ENCODE peak calls at places on chromosomes 4 and X, in seven cellular contexts. One of them, this sample, is unnamed. For H3K27me3, the result is how much of the 10 kb centered on the place peaks cover.

GRCh38 chrX:10514891-10515290 is 105.5 kb downstream of the MID1 start:
- DNase-seq in SJCRH30: no peak
- DNase-seq in bronchial epithelial cell: no peak
- DNase-seq in H9: no peak
- DNase-seq in adipocyte: peak
- DNase-seq in GM23338: no peak
- DNase-seq in neuronal stem cell: no peak
- DNase-seq in this sample: no peak

GRCh38 chr4:187608001-187608421 is 387.6 kb upstream of the ZFP42 start:
- DNase-seq in bronchial epithelial cell: peak
- DNase-seq in SJCRH30: peak
- DNase-seq in GM23338: no peak
- DNase-seq in neuronal stem cell: no peak
- DNase-seq in adipocyte: peak
- DNase-seq in H9: no peak
- DNase-seq in this sample: no peak

GRCh38 chrX:53476371-53476770 is 42.2 kb upstream of the HSD17B10 start:
- DNase-seq in GM23338: no peak
- DNase-seq in adipocyte: peak
- DNase-seq in H9: no peak
- DNase-seq in bronchial epithelial cell: peak
- DNase-seq in SJCRH30: no peak
- DNase-seq in neuronal stem cell: no peak
- DNase-seq in this sample: no peak

GRCh38 chrX:40273356-40274050 is 175.7 kb upstream of the BCOR start:
- DNase-seq in H9: no peak
- DNase-seq in adipocyte: no peak
- DNase-seq in neuronal stem cell: no peak
- DNase-seq in bronchial epithelial cell: no peak
- DNase-seq in SJCRH30: no peak
- DNase-seq in GM23338: no peak
- DNase-seq in this sample: peak

GRCh38 chr4:159413252-159413941 is 310.5 kb downstream of the RAPGEF2 start:
- DNase-seq in SJCRH30: no peak
- DNase-seq in neuronal stem cell: no peak
- DNase-seq in GM23338: no peak
- DNase-seq in H9: no peak
- DNase-seq in bronchial epithelial cell: peak
- DNase-seq in adipocyte: no peak
- DNase-seq in this sample: no peak

GRCh38 chrX:68936608-68937007 is 107.8 kb downstream of the EFNB1 start:
- DNase-seq in bronchial epithelial cell: peak
- DNase-seq in SJCRH30: no peak
- DNase-seq in GM23338: no peak
- DNase-seq in adipocyte: peak
- DNase-seq in neuronal stem cell: no peak
- DNase-seq in H9: no peak
- DNase-seq in this sample: no peak

GRCh38 chr4:143743591-143743990 is 43.1 kb upstream of the FREM3 start:
- DNase-seq in adipocyte: no peak
- DNase-seq in GM23338: no peak
- DNase-seq in bronchial epithelial cell: no peak
- DNase-seq in H9: no peak
- DNase-seq in neuronal stem cell: no peak
- DNase-seq in SJCRH30: no peak
- DNase-seq in this sample: no peak

GRCh38 chr4:28973591-28974350 is 1746.4 kb upstream of the PCDH7 start:
- DNase-seq in H9: no peak
- DNase-seq in GM23338: no peak
- DNase-seq in bronchial epithelial cell: peak
- DNase-seq in neuronal stem cell: no peak
- DNase-seq in SJCRH30: peak
- DNase-seq in adipocyte: peak
- DNase-seq in this sample: no peak

GRCh38 chr4:15400911-15401671 is 26.7 kb upstream of the C1QTNF7 start:
- DNase-seq in GM23338: no peak
- DNase-seq in adipocyte: peak
- DNase-seq in neuronal stem cell: no peak
- DNase-seq in bronchial epithelial cell: peak
- DNase-seq in SJCRH30: no peak
- DNase-seq in H9: no peak
- DNase-seq in this sample: peak

GRCh38 chr4:134200811-134201215 is 776 bp downstream of the PABPC4L start:
- DNase-seq in bronchial epithelial cell: no peak
- DNase-seq in neuronal stem cell: no peak
- DNase-seq in H9: peak
- DNase-seq in GM23338: no peak
- DNase-seq in SJCRH30: peak
- DNase-seq in adipocyte: no peak
- DNase-seq in this sample: no peak

GRCh38 chr4:140793291-140793690 is 37.1 kb upstream of the TBC1D9 start:
- DNase-seq in adipocyte: no peak
- DNase-seq in H9: no peak
- DNase-seq in GM23338: no peak
- DNase-seq in SJCRH30: no peak
- DNase-seq in neuronal stem cell: no peak
- DNase-seq in bronchial epithelial cell: no peak
- DNase-seq in this sample: no peak

GRCh38 chrX:106415276-106415895 is 196.4 kb upstream of the RADX start:
- DNase-seq in SJCRH30: peak
- DNase-seq in H9: no peak
- DNase-seq in neuronal stem cell: peak
- DNase-seq in GM23338: peak
- DNase-seq in adipocyte: peak
- DNase-seq in bronchial epithelial cell: peak
- DNase-seq in this sample: no peak

GRCh38 chr4:113952452-113953029 is 26.9 kb downstream of the ARSJ start:
- DNase-seq in SJCRH30: peak
- DNase-seq in adipocyte: peak
- DNase-seq in neuronal stem cell: peak
- DNase-seq in bronchial epithelial cell: peak
- DNase-seq in H9: peak
- DNase-seq in GM23338: peak
- DNase-seq in this sample: no peak

GRCh38 chrX:38638952-38639529 is 77.7 kb downstream of the TSPAN7 start:
- DNase-seq in neuronal stem cell: no peak
- DNase-seq in bronchial epithelial cell: no peak
- DNase-seq in SJCRH30: no peak
- DNase-seq in H9: no peak
- DNase-seq in GM23338: no peak
- DNase-seq in adipocyte: no peak
- DNase-seq in this sample: no peak

GRCh38 chr4:139853309-139853708 is 187.7 kb downstream of the MGST2 start:
- DNase-seq in neuronal stem cell: no peak
- DNase-seq in GM23338: peak
- DNase-seq in adipocyte: no peak
- DNase-seq in H9: peak
- DNase-seq in SJCRH30: no peak
- DNase-seq in bronchial epithelial cell: no peak
- DNase-seq in this sample: no peak

DNA sequence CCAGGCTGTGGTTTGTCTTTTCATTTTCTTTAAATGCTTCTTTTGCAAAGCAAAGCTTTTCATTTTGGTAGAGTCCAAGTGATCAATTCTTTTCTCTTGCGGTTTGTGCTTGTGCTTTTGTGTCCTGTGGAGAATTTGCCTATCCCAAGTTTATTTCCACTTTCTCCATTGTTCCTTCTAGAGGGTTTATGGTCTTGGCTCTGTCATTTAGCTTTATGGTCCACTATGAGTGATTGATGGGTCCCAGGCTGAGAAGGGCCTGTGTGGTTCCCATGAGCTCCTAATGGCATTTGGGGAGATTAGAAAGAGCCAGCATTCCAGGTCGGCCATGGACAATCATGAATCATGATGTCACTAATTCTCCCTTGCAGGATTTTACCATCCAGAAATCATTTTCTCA is 86.5 kb downstream of the CPZ start:
- DNase-seq in GM23338: no peak
- DNase-seq in neuronal stem cell: no peak
- DNase-seq in SJCRH30: no peak
- DNase-seq in bronchial epithelial cell: no peak
- DNase-seq in H9: no peak
- DNase-seq in adipocyte: no peak
- DNase-seq in this sample: no peak
- H3K27me3 ChIP-seq in GM23338: under half
- H3K27me3 ChIP-seq in neuronal stem cell: under half
- H3K27me3 ChIP-seq in SJCRH30: under half
- H3K27me3 ChIP-seq in bronchial epithelial cell: under half
- H3K27me3 ChIP-seq in H9: under half
- H3K27me3 ChIP-seq in adipocyte: under half
- H3K27me3 ChIP-seq in this sample: under half

GRCh38 chrX:154049209-154050112 is 29.8 kb upstream of the IRAK1 start:
- DNase-seq in SJCRH30: no peak
- DNase-seq in bronchial epithelial cell: no peak
- DNase-seq in neuronal stem cell: no peak
- DNase-seq in adipocyte: no peak
- DNase-seq in GM23338: no peak
- DNase-seq in H9: no peak
- DNase-seq in this sample: no peak

GRCh38 chrX:154047266-154047665 is 27.6 kb upstream of the IRAK1 start:
- DNase-seq in neuronal stem cell: no peak
- DNase-seq in GM23338: no peak
- DNase-seq in adipocyte: no peak
- DNase-seq in H9: no peak
- DNase-seq in bronchial epithelial cell: no peak
- DNase-seq in SJCRH30: no peak
- DNase-seq in this sample: no peak

GRCh38 chrX:154048398-154048797 is 28.7 kb upstream of the IRAK1 start:
- DNase-seq in adipocyte: no peak
- DNase-seq in bronchial epithelial cell: no peak
- DNase-seq in SJCRH30: no peak
- DNase-seq in GM23338: no peak
- DNase-seq in neuronal stem cell: no peak
- DNase-seq in H9: no peak
- DNase-seq in this sample: no peak

GRCh38 chrX:154050113-154050495 is 30.4 kb upstream of the IRAK1 start:
- DNase-seq in neuronal stem cell: no peak
- DNase-seq in GM23338: no peak
- DNase-seq in adipocyte: no peak
- DNase-seq in SJCRH30: no peak
- DNase-seq in H9: no peak
- DNase-seq in bronchial epithelial cell: no peak
- DNase-seq in this sample: no peak

GRCh38 chrX:154051210-154051810 is 31.6 kb upstream of the IRAK1 start:
- DNase-seq in GM23338: peak
- DNase-seq in adipocyte: peak
- DNase-seq in neuronal stem cell: peak
- DNase-seq in SJCRH30: peak
- DNase-seq in bronchial epithelial cell: peak
- DNase-seq in H9: peak
- DNase-seq in this sample: peak
- H3K27me3 ChIP-seq in GM23338: under half
- H3K27me3 ChIP-seq in adipocyte: under half
- H3K27me3 ChIP-seq in neuronal stem cell: under half
- H3K27me3 ChIP-seq in SJCRH30: under half
- H3K27me3 ChIP-seq in bronchial epithelial cell: under half
- H3K27me3 ChIP-seq in H9: under half
- H3K27me3 ChIP-seq in this sample: under half

GRCh38 chr4:795726-796119 is 30.2 kb downstream of the CPLX1 start:
- DNase-seq in neuronal stem cell: no peak
- DNase-seq in bronchial epithelial cell: no peak
- DNase-seq in GM23338: no peak
- DNase-seq in SJCRH30: no peak
- DNase-seq in adipocyte: no peak
- DNase-seq in H9: no peak
- DNase-seq in this sample: no peak
- H3K27me3 ChIP-seq in neuronal stem cell: under half
- H3K27me3 ChIP-seq in bronchial epithelial cell: under half
- H3K27me3 ChIP-seq in GM23338: under half
- H3K27me3 ChIP-seq in SJCRH30: under half
- H3K27me3 ChIP-seq in adipocyte: half or more
- H3K27me3 ChIP-seq in H9: under half
- H3K27me3 ChIP-seq in this sample: under half

DNA sequence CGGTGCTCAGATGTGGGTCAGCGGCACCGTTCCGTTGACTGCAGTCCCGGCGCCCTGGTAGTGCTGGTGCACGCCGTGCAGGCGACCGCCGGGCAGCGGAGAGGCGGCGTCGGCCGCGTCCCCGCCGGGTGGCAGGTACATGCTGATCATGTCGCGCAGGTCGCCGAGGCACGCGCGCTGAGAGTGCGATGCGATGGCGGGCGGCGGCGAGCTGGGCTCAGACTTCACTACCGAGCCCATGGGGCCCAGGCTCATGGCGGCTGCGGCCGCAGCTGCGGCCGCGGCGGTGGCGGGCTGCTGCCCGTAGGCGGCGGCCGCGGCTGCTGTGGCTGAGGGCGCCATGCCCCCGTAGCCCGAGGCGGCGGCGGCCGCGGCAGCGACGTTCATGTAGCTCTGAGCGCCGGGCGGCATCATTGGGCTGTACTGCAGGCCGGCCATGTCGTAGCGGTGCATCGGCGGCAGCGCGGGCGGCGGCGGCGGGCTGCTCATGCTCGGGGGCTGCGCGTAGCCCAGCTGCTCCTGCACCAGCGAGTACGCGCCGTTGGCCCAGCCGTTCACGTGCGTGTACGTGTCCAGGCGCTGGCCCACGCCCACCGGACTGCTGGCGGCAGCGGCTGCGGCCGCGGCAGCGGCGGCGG is 1.0 kb downstream of the SOX3 start:
- DNase-seq in H9: peak
- DNase-seq in GM23338: peak
- DNase-seq in bronchial epithelial cell: no peak
- DNase-seq in SJCRH30: no peak
- DNase-seq in neuronal stem cell: no peak
- DNase-seq in adipocyte: peak
- DNase-seq in this sample: no peak
- H3K27me3 ChIP-seq in H9: under half
- H3K27me3 ChIP-seq in GM23338: half or more
- H3K27me3 ChIP-seq in bronchial epithelial cell: under half
- H3K27me3 ChIP-seq in SJCRH30: under half
- H3K27me3 ChIP-seq in neuronal stem cell: half or more
- H3K27me3 ChIP-seq in adipocyte: half or more
- H3K27me3 ChIP-seq in this sample: half or more

GRCh38 chrX:50615570-50616158 is 145.0 kb upstream of the DGKK start:
- DNase-seq in bronchial epithelial cell: no peak
- DNase-seq in adipocyte: no peak
- DNase-seq in neuronal stem cell: no peak
- DNase-seq in GM23338: peak
- DNase-seq in SJCRH30: no peak
- DNase-seq in H9: no peak
- DNase-seq in this sample: no peak

GRCh38 chrX:50614460-50614859 is 143.8 kb upstream of the DGKK start:
- DNase-seq in H9: no peak
- DNase-seq in bronchial epithelial cell: no peak
- DNase-seq in neuronal stem cell: no peak
- DNase-seq in GM23338: peak
- DNase-seq in adipocyte: no peak
- DNase-seq in SJCRH30: no peak
- DNase-seq in this sample: no peak

GRCh38 chrX:50618788-50619558 is 148.3 kb upstream of the DGKK start:
- DNase-seq in SJCRH30: no peak
- DNase-seq in neuronal stem cell: no peak
- DNase-seq in GM23338: peak
- DNase-seq in adipocyte: peak
- DNase-seq in H9: no peak
- DNase-seq in bronchial epithelial cell: peak
- DNase-seq in this sample: no peak

GRCh38 chrX:50613846-50614245 is 143.2 kb upstream of the DGKK start:
- DNase-seq in bronchial epithelial cell: peak
- DNase-seq in SJCRH30: no peak
- DNase-seq in adipocyte: no peak
- DNase-seq in neuronal stem cell: no peak
- DNase-seq in GM23338: no peak
- DNase-seq in H9: no peak
- DNase-seq in this sample: no peak

GRCh38 chrX:50617183-50617582 is 146.6 kb upstream of the DGKK start:
- DNase-seq in H9: no peak
- DNase-seq in SJCRH30: no peak
- DNase-seq in adipocyte: no peak
- DNase-seq in GM23338: no peak
- DNase-seq in neuronal stem cell: no peak
- DNase-seq in bronchial epithelial cell: no peak
- DNase-seq in this sample: no peak
- H3K27me3 ChIP-seq in H9: under half
- H3K27me3 ChIP-seq in SJCRH30: under half
- H3K27me3 ChIP-seq in adipocyte: under half
- H3K27me3 ChIP-seq in GM23338: under half
- H3K27me3 ChIP-seq in neuronal stem cell: under half
- H3K27me3 ChIP-seq in bronchial epithelial cell: under half
- H3K27me3 ChIP-seq in this sample: under half